ENCODE peak calls at places on chromosomes 6 and 20, in six cellular contexts. One of them, this sample, is unnamed.

GRCh38 chr6:39995633-39996032 is 61.4 kb upstream of the MOCS1 start:
- DNase-seq in H1: no peak
- DNase-seq in K562: no peak
- DNase-seq in GM12878: no peak
- DNase-seq in HCT116: no peak
- DNase-seq in HepG2: no peak
- DNase-seq in this sample: no peak

GRCh38 chr6:44697333-44697732 is 309.8 kb downstream of the CDC5L start:
- DNase-seq in H1: no peak
- DNase-seq in HepG2: no peak
- DNase-seq in K562: peak
- DNase-seq in HCT116: no peak
- DNase-seq in GM12878: no peak
- DNase-seq in this sample: no peak

GRCh38 chr6:9851541-9852380 is 563.1 kb downstream of the TFAP2A start:
- DNase-seq in K562: peak
- DNase-seq in HepG2: no peak
- DNase-seq in H1: peak
- DNase-seq in HCT116: peak
- DNase-seq in GM12878: no peak
- DNase-seq in this sample: peak

GRCh38 chr6:169225131-169225576 is 28.5 kb downstream of the THBS2 start:
- DNase-seq in HCT116: no peak
- DNase-seq in HepG2: no peak
- DNase-seq in K562: no peak
- DNase-seq in GM12878: no peak
- DNase-seq in H1: no peak
- DNase-seq in this sample: no peak

GRCh38 chr6:52635049-52635577 is 35.8 kb upstream of the TMEM14A start:
- DNase-seq in HCT116: no peak
- DNase-seq in H1: no peak
- DNase-seq in HepG2: no peak
- DNase-seq in K562: no peak
- DNase-seq in GM12878: no peak
- DNase-seq in this sample: peak

GRCh38 chr20:54668271-54669053 is 193.1 kb downstream of the DOK5 start:
- DNase-seq in HepG2: peak
- DNase-seq in H1: no peak
- DNase-seq in GM12878: no peak
- DNase-seq in K562: peak
- DNase-seq in HCT116: no peak
- DNase-seq in this sample: peak

GRCh38 chr6:117549606-117550005 is 52.7 kb downstream of the GOPC start:
- DNase-seq in HCT116: no peak
- DNase-seq in K562: no peak
- DNase-seq in HepG2: no peak
- DNase-seq in GM12878: no peak
- DNase-seq in H1: no peak
- DNase-seq in this sample: no peak

GRCh38 chr6:3229566-3230274 is 2.3 kb upstream of the TUBB2B start:
- DNase-seq in HepG2: no peak
- DNase-seq in GM12878: no peak
- DNase-seq in H1: no peak
- DNase-seq in K562: peak
- DNase-seq in HCT116: no peak
- DNase-seq in this sample: no peak

GRCh38 chr20:2515203-2515602 is 6.5 kb upstream of the ZNF343 start:
- DNase-seq in HCT116: no peak
- DNase-seq in H1: no peak
- DNase-seq in HepG2: no peak
- DNase-seq in GM12878: no peak
- DNase-seq in K562: no peak
- DNase-seq in this sample: no peak

GRCh38 chr6:97312241-97312640 is 29.2 kb upstream of the MMS22L start:
- DNase-seq in H1: no peak
- DNase-seq in K562: no peak
- DNase-seq in HCT116: no peak
- DNase-seq in HepG2: no peak
- DNase-seq in GM12878: no peak
- DNase-seq in this sample: no peak

GRCh38 chr6:26556263-26557070 is 18.3 kb downstream of the HMGN4 start:
- DNase-seq in HepG2: peak
- DNase-seq in H1: no peak
- DNase-seq in GM12878: no peak
- DNase-seq in K562: peak
- DNase-seq in HCT116: peak
- DNase-seq in this sample: peak

GRCh38 chr6:139060332-139060731 is 31.8 kb downstream of the ABRACL start:
- DNase-seq in HepG2: no peak
- DNase-seq in K562: no peak
- DNase-seq in H1: no peak
- DNase-seq in HCT116: no peak
- DNase-seq in GM12878: no peak
- DNase-seq in this sample: peak

GRCh38 chr6:16295060-16295459 is 56.7 kb downstream of the GMPR start:
- DNase-seq in GM12878: no peak
- DNase-seq in H1: no peak
- DNase-seq in HCT116: no peak
- DNase-seq in HepG2: no peak
- DNase-seq in K562: no peak
- DNase-seq in this sample: no peak

GRCh38 chr6:53230775-53231467 is 82.3 kb upstream of the GCM1 start:
- DNase-seq in H1: no peak
- DNase-seq in HCT116: no peak
- DNase-seq in HepG2: no peak
- DNase-seq in GM12878: no peak
- DNase-seq in K562: no peak
- DNase-seq in this sample: no peak

GRCh38 chr6:77131426-77131825 is 331.9 kb downstream of the HTR1B start:
- DNase-seq in HCT116: no peak
- DNase-seq in H1: no peak
- DNase-seq in K562: no peak
- DNase-seq in GM12878: no peak
- DNase-seq in HepG2: no peak
- DNase-seq in this sample: no peak

GRCh38 chr6:96725276-96725675 is 112.0 kb downstream of the GPR63 start:
- DNase-seq in HepG2: no peak
- DNase-seq in K562: no peak
- DNase-seq in HCT116: no peak
- DNase-seq in H1: no peak
- DNase-seq in GM12878: no peak
- DNase-seq in this sample: no peak

GRCh38 chr6:166572370-166573261 is 13.9 kb downstream of the RAMACL start:
- DNase-seq in K562: no peak
- DNase-seq in H1: peak
- DNase-seq in GM12878: no peak
- DNase-seq in HepG2: no peak
- DNase-seq in HCT116: no peak
- DNase-seq in this sample: peak

GRCh38 chr6:22399693-22400092 is 102.9 kb upstream of the PRL start:
- DNase-seq in K562: no peak
- DNase-seq in HepG2: no peak
- DNase-seq in GM12878: no peak
- DNase-seq in H1: no peak
- DNase-seq in HCT116: no peak
- DNase-seq in this sample: peak

GRCh38 chr6:161379828-161380598 is 106.2 kb upstream of the AGPAT4 start:
- DNase-seq in H1: no peak
- DNase-seq in GM12878: no peak
- DNase-seq in HepG2: no peak
- DNase-seq in HCT116: no peak
- DNase-seq in K562: peak
- DNase-seq in this sample: peak

GRCh38 chr6:14747881-14748520 is 497.9 kb upstream of the JARID2 start:
- DNase-seq in H1: no peak
- DNase-seq in GM12878: no peak
- DNase-seq in HCT116: no peak
- DNase-seq in HepG2: no peak
- DNase-seq in K562: no peak
- DNase-seq in this sample: peak

GRCh38 chr6:88843040-88843439 is 120.4 kb downstream of the RNGTT start:
- DNase-seq in HepG2: no peak
- DNase-seq in K562: no peak
- DNase-seq in GM12878: no peak
- DNase-seq in H1: no peak
- DNase-seq in HCT116: no peak
- DNase-seq in this sample: peak

GRCh38 chr20:46130534-46130933 is 12.4 kb downstream of the CD40 start:
- DNase-seq in HepG2: no peak
- DNase-seq in H1: no peak
- DNase-seq in GM12878: peak
- DNase-seq in HCT116: no peak
- DNase-seq in K562: no peak
- DNase-seq in this sample: no peak

GRCh38 chr6:127554435-127555006 is 22.5 kb upstream of the C6orf58 start:
- DNase-seq in HepG2: peak
- DNase-seq in HCT116: peak
- DNase-seq in K562: no peak
- DNase-seq in GM12878: no peak
- DNase-seq in H1: no peak
- DNase-seq in this sample: peak

GRCh38 chr20:63939061-63939935 is 16.9 kb downstream of the UCKL1 start:
- DNase-seq in K562: no peak
- DNase-seq in H1: no peak
- DNase-seq in HCT116: no peak
- DNase-seq in GM12878: no peak
- DNase-seq in HepG2: no peak
- DNase-seq in this sample: no peak

GRCh38 chr20:60283281-60283680 is 325.1 kb downstream of the CDH26 start:
- DNase-seq in HCT116: no peak
- DNase-seq in K562: no peak
- DNase-seq in H1: no peak
- DNase-seq in GM12878: no peak
- DNase-seq in HepG2: no peak
- DNase-seq in this sample: no peak

GRCh38 chr6:113082691-113083090 is 735.6 kb downstream of the RFPL4B start:
- DNase-seq in GM12878: no peak
- DNase-seq in H1: no peak
- DNase-seq in HepG2: no peak
- DNase-seq in K562: no peak
- DNase-seq in HCT116: no peak
- DNase-seq in this sample: peak
- TF ChIP-seq CEBPB in GM12878: no peak
- TF ChIP-seq CEBPB in H1: no peak
- TF ChIP-seq CEBPB in HepG2: no peak
- TF ChIP-seq CEBPB in K562: no peak
- TF ChIP-seq CEBPB in HCT116: no peak
- TF ChIP-seq CEBPB in this sample: no peak

GRCh38 chr6:157814883-157815282 is 8.2 kb upstream of the SNX9 start:
- DNase-seq in HCT116: no peak
- DNase-seq in HepG2: no peak
- DNase-seq in GM12878: peak
- DNase-seq in H1: no peak
- DNase-seq in K562: no peak
- DNase-seq in this sample: no peak
- H3K9ac ChIP-seq in HCT116: no peak
- H3K9ac ChIP-seq in HepG2: no peak
- H3K9ac ChIP-seq in GM12878: no peak
- H3K9ac ChIP-seq in H1: no peak
- H3K9ac ChIP-seq in K562: peak
- H3K9ac ChIP-seq in this sample: no peak

DNA sequence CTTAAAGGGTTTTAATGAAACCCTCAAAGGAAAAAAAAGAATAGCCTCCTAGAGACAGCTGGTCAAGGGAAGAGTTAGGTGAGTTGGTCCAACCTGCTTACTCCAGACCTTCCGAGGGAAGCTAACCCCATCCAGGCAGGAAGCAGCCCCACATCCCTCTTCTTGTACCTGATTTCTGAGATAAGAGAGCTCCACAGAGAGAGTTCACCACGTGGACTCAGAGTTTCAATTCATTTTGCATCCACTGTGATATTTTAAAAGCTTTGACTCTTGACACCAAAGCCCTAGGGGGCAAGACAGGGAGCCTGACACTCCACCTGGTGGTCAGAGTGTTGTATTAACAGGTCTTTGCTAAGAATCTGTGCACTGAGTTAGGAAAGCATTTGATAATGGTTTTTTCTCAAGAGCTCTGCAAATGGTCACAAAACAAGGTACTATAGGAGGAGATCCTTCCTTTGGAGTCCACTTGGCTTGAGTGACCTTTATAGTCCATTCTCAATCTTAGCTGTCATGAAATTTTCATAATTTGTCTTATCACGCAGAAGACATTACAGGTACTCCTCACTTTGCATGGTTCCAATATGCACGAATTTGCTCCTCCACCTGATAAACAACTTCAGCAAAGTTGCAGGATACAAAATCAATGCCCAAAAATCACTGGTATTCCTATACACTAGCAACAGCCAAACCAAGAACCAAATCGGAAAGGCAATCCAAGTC is 56.1 kb upstream of the RIPOR2 start:
- DNase-seq in K562: peak
- DNase-seq in H1: no peak
- DNase-seq in HepG2: peak
- DNase-seq in HCT116: peak
- DNase-seq in GM12878: peak
- DNase-seq in this sample: peak
- TF ChIP-seq CEBPB in K562: no peak
- TF ChIP-seq CEBPB in H1: no peak
- TF ChIP-seq CEBPB in HepG2: no peak
- TF ChIP-seq CEBPB in HCT116: no peak
- TF ChIP-seq CEBPB in GM12878: no peak
- TF ChIP-seq CEBPB in this sample: no peak

GRCh38 chr20:51363813-51364212 is 178.7 kb downstream of the NFATC2 start:
- DNase-seq in HepG2: no peak
- DNase-seq in H1: no peak
- DNase-seq in K562: no peak
- DNase-seq in GM12878: no peak
- DNase-seq in HCT116: no peak
- DNase-seq in this sample: no peak

GRCh38 chr20:51363378-51363777 is 179.1 kb downstream of the NFATC2 start:
- DNase-seq in H1: no peak
- DNase-seq in K562: no peak
- DNase-seq in HepG2: no peak
- DNase-seq in GM12878: no peak
- DNase-seq in HCT116: no peak
- DNase-seq in this sample: no peak

GRCh38 chr20:51366155-51366886 is 176.2 kb downstream of the NFATC2 start:
- DNase-seq in HepG2: no peak
- DNase-seq in K562: peak
- DNase-seq in GM12878: no peak
- DNase-seq in H1: no peak
- DNase-seq in HCT116: peak
- DNase-seq in this sample: peak

GRCh38 chr20:51368461-51369211 is 173.9 kb downstream of the NFATC2 start:
- DNase-seq in HCT116: no peak
- DNase-seq in K562: no peak
- DNase-seq in HepG2: no peak
- DNase-seq in H1: no peak
- DNase-seq in GM12878: no peak
- DNase-seq in this sample: peak

DNA sequence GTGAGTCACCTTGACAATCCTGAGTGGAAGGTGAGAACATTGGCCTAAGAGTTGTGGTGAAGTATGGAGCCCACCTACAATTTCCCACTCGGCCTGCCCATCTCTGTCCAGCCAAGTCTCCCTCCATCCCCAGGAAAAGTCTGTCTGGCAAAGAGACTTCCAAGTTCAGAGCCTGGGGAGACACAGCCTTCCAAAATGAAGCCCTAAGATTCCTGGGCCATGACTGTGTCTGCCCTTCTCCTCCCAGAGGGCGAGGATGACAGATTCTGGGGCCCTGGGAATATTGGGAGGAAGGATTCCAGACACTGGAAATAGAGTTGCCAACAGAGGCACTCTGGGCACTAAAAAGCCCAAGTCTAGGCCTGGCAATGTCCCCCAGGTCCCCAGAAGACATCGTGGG is 176.8 kb downstream of the NFATC2 start:
- DNase-seq in K562: no peak
- DNase-seq in HCT116: no peak
- DNase-seq in H1: no peak
- DNase-seq in HepG2: no peak
- DNase-seq in GM12878: no peak
- DNase-seq in this sample: peak
- H3K9ac ChIP-seq in K562: no peak
- H3K9ac ChIP-seq in HCT116: no peak
- H3K9ac ChIP-seq in H1: no peak
- H3K9ac ChIP-seq in HepG2: no peak
- H3K9ac ChIP-seq in GM12878: no peak
- H3K9ac ChIP-seq in this sample: peak

This sample was measured in IMR-90.